ENCODE peak calls at places on chromosomes 12 and 14, in eight cellular contexts. W, N, C, P, F, S, G and L are unnamed samples. For H3K27me3, the result is how much of the 10 kb centered on the place peaks cover.

GRCh38 chr12:16220120-16220519 is 57.4 kb downstream of the SLC15A5 start:
- DNase-seq in G (no peak), P (no peak), S (no peak), N (no peak), W (no peak), C (no peak), F (no peak), L (no peak)

GRCh38 chr14:24881496-24881895 is 168.5 kb downstream of the STXBP6 start:
- DNase-seq in F (no peak), G (no peak), P (no peak), S (no peak), N (no peak), W (no peak), C (no peak), L (no peak)

GRCh38 chr14:79134346-79134745 is 964.2 kb downstream of the NRXN3 start:
- DNase-seq in S (no peak), N (no peak), G (no peak), C (no peak), F (no peak), P (no peak), W (no peak), L (no peak)

GRCh38 chr12:81079280-81080076 is 1.6 kb downstream of the ACSS3 start:
- DNase-seq in C (no peak), W (no peak), S (peak), F (no peak), P (no peak), N (no peak), G (no peak), L (no peak)

GRCh38 chr12:106871477-106871876 is 84.2 kb upstream of the TMEM263 start:
- DNase-seq in W (no peak), F (no peak), N (no peak), P (no peak), C (peak), G (no peak), S (peak), L (no peak)

GRCh38 chr12:452667-453210 is 7.0 kb upstream of the B4GALNT3 start:
- DNase-seq in P (peak), C (no peak), N (no peak), F (no peak), S (peak), W (no peak), G (no peak), L (no peak)

GRCh38 chr12:41624571-41624970 is 436.5 kb downstream of the PDZRN4 start:
- DNase-seq in W (no peak), S (no peak), P (no peak), C (no peak), F (no peak), G (no peak), N (no peak), L (no peak)

GRCh38 chr12:120007272-120007671 is 18.2 kb downstream of the BICDL1 start:
- DNase-seq in P (no peak), N (no peak), F (no peak), W (no peak), G (no peak), S (no peak), C (no peak), L (no peak)

GRCh38 chr12:130619378-130619970 is 96.6 kb downstream of the RIMBP2 start:
- DNase-seq in F (no peak), W (no peak), G (no peak), N (no peak), C (no peak), P (no peak), S (no peak), L (no peak)

GRCh38 chr12:30927210-30927576 is 645 bp downstream of the TSPAN11 start:
- DNase-seq in W (no peak), G (no peak), C (no peak), P (no peak), N (no peak), S (peak), F (no peak), L (no peak)

GRCh38 chr12:131222271-131223139 is 268.8 kb downstream of the ADGRD1 start:
- DNase-seq in G (no peak), S (no peak), P (no peak), N (no peak), C (peak), F (no peak), W (no peak), L (no peak)

GRCh38 chr14:21093769-21094681 is 4.4 kb downstream of the ZNF219 start:
- DNase-seq in G (no peak), N (no peak), W (peak), C (no peak), S (no peak), F (peak), P (no peak), L (no peak)

GRCh38 chr14:101328412-101329149 is 232.7 kb upstream of the DIO3 start:
- DNase-seq in G (no peak), P (peak), C (no peak), W (no peak), F (peak), N (no peak), S (no peak), L (no peak)

GRCh38 chr12:14993537-14994266 is 20.9 kb downstream of the PDE6H start:
- DNase-seq in F (peak), C (peak), P (no peak), G (no peak), S (peak), N (no peak), W (no peak), L (peak)

GRCh38 chr14:99779751-99780150 is 13.5 kb upstream of the EML1 start:
- DNase-seq in C (peak), F (no peak), N (no peak), G (no peak), P (no peak), S (peak), W (no peak), L (peak)

GRCh38 chr12:118238888-118239287 is 103.0 kb downstream of the PEBP1 start:
- DNase-seq in S (no peak), W (no peak), F (no peak), G (no peak), P (no peak), C (no peak), N (no peak), L (no peak)

GRCh38 chr14:38209572-38210159 is 2.0 kb downstream of the SSTR1 start:
- DNase-seq in N (no peak), S (peak), W (peak), C (no peak), F (no peak), G (no peak), P (peak), L (no peak)
- H3K4me3 ChIP-seq in N (peak), S (peak), W (peak), C (no peak), F (peak), G (peak), P (peak), L (peak)

GRCh38 chr14:23377201-23377550 is 330 bp downstream of the CMTM5 start:
- DNase-seq in C (no peak), W (no peak), S (no peak), N (no peak), F (no peak), G (no peak), P (no peak), L (no peak)

GRCh38 chr14:23376477-23377200 is at the start of gene CMTM5:
- DNase-seq in P (no peak), F (no peak), G (no peak), N (no peak), C (no peak), W (peak), S (no peak), L (no peak)

GRCh38 chr14:23378612-23379220 is 1.9 kb downstream of the CMTM5 start:
- DNase-seq in F (no peak), G (no peak), C (no peak), N (no peak), S (no peak), W (no peak), P (no peak), L (no peak)

GRCh38 chr14:23379331-23380196 is 2.7 kb downstream of the CMTM5 start:
- DNase-seq in G (no peak), F (peak), C (peak), P (peak), N (peak), W (peak), S (peak), L (peak)

GRCh38 chr14:23377873-23378563 is 1.2 kb downstream of the CMTM5 start:
- DNase-seq in P (no peak), S (no peak), F (no peak), N (no peak), C (no peak), G (no peak), W (no peak), L (no peak)
- H3K27me3 ChIP-seq in P (under half), S (under half), F (under half), N (under half), C (under half), G (under half), W (under half), L (under half)

GRCh38 chr12:63844391-63845341 is at the start of gene SRGAP1:
- DNase-seq in C (peak), S (peak), F (peak), W (peak), N (peak), P (peak), G (no peak), L (peak)

GRCh38 chr12:63845726-63846125 is 1.2 kb downstream of the SRGAP1 start:
- DNase-seq in C (peak), S (peak), G (no peak), W (no peak), P (no peak), F (peak), N (no peak), L (no peak)

GRCh38 chr12:63843613-63844390 is 698 bp upstream of the SRGAP1 start:
- DNase-seq in C (peak), S (peak), G (peak), W (peak), F (peak), N (peak), P (peak), L (peak)

GRCh38 chr12:63848450-63848849 is 4.0 kb downstream of the SRGAP1 start:
- DNase-seq in P (no peak), S (no peak), C (no peak), W (no peak), F (no peak), N (no peak), G (no peak), L (no peak)

GRCh38 chr12:63846249-63846967 is 1.9 kb downstream of the SRGAP1 start:
- DNase-seq in F (no peak), C (no peak), G (no peak), P (no peak), W (no peak), N (no peak), S (peak), L (no peak)
- H3K4me3 ChIP-seq in F (peak), C (peak), G (no peak), P (peak), W (peak), N (peak), S (peak), L (peak)

GRCh38 chr14:92898732-92899131 is 24.2 kb upstream of the CHGA start:
- DNase-seq in S (no peak), W (no peak), C (no peak), F (no peak), N (no peak), P (no peak), G (no peak), L (no peak)

GRCh38 chr14:92903359-92903758 is 19.6 kb upstream of the CHGA start:
- DNase-seq in N (no peak), P (no peak), W (no peak), C (no peak), G (no peak), F (no peak), S (no peak), L (no peak)

GRCh38 chr14:92900660-92901059 is 22.3 kb upstream of the CHGA start:
- DNase-seq in C (peak), W (no peak), G (no peak), P (no peak), S (no peak), N (no peak), F (no peak), L (no peak)

GRCh38 chr14:92902726-92903125 is 20.2 kb upstream of the CHGA start:
- DNase-seq in G (no peak), C (no peak), S (no peak), W (peak), N (no peak), F (no peak), P (no peak), L (no peak)

GRCh38 chr14:92902191-92902590 is 20.8 kb upstream of the CHGA start:
- DNase-seq in C (no peak), W (no peak), F (no peak), S (no peak), N (no peak), P (no peak), G (no peak), L (no peak)
- H3K27me3 ChIP-seq in C (under half), W (under half), F (under half), S (under half), N (under half), P (under half), G (under half), L (under half)